ENCODE peak calls at places on chromosomes 13 and 19, in six cellular contexts. One of them, this sample, is unnamed.
A peak's percentile ranks its signal among the peaks of the same experiment; 100 is the strongest.

GRCh38 chr13:27665761-27666160 is 44.1 kb downstream of the POLR1D start:
- DNase-seq in NCI-H510A: no peak
- DNase-seq in naive thymus-derived CD4-positive, alpha-beta T cell: no peak
- DNase-seq in HEK293T: no peak
- DNase-seq in Peyer's patch: no peak
- DNase-seq in cerebellar nuclear complex: no peak
- DNase-seq in this sample: no peak

GRCh38 chr19:47447470-47448359 is 24.0 kb downstream of the SLC8A2 start:
- DNase-seq in NCI-H510A: no peak
- DNase-seq in naive thymus-derived CD4-positive, alpha-beta T cell: peak; percentile 54
- DNase-seq in HEK293T: peak; percentile 97
- DNase-seq in Peyer's patch: peak; percentile 69
- DNase-seq in cerebellar nuclear complex: no peak
- DNase-seq in this sample: no peak

GRCh38 chr13:32894589-32895001 is 121.6 kb upstream of the KL start:
- DNase-seq in NCI-H510A: no peak
- DNase-seq in naive thymus-derived CD4-positive, alpha-beta T cell: no peak
- DNase-seq in HEK293T: no peak
- DNase-seq in Peyer's patch: no peak
- DNase-seq in cerebellar nuclear complex: no peak
- DNase-seq in this sample: no peak

GRCh38 chr19:47186337-47187022 is 44.5 kb downstream of the BBC3 start:
- DNase-seq in NCI-H510A: no peak
- DNase-seq in naive thymus-derived CD4-positive, alpha-beta T cell: peak; percentile 79
- DNase-seq in HEK293T: no peak
- DNase-seq in Peyer's patch: peak; percentile 50
- DNase-seq in cerebellar nuclear complex: no peak
- DNase-seq in this sample: no peak

GRCh38 chr19:18408053-18408476 is 10.6 kb upstream of the LRRC25 start:
- DNase-seq in NCI-H510A: no peak
- DNase-seq in naive thymus-derived CD4-positive, alpha-beta T cell: no peak
- DNase-seq in HEK293T: peak; percentile 55
- DNase-seq in Peyer's patch: peak; percentile 80
- DNase-seq in cerebellar nuclear complex: no peak
- DNase-seq in this sample: no peak

GRCh38 chr13:33918199-33918932 is 100.4 kb downstream of the RFC3 start:
- DNase-seq in NCI-H510A: peak; percentile 1
- DNase-seq in naive thymus-derived CD4-positive, alpha-beta T cell: no peak
- DNase-seq in HEK293T: peak; percentile 20
- DNase-seq in Peyer's patch: no peak
- DNase-seq in cerebellar nuclear complex: peak; percentile 34
- DNase-seq in this sample: peak; percentile 49

GRCh38 chr13:104297075-104297474 is 1230.9 kb upstream of the SLC10A2 start:
- DNase-seq in NCI-H510A: no peak
- DNase-seq in naive thymus-derived CD4-positive, alpha-beta T cell: no peak
- DNase-seq in HEK293T: no peak
- DNase-seq in Peyer's patch: no peak
- DNase-seq in cerebellar nuclear complex: no peak
- DNase-seq in this sample: no peak

GRCh38 chr13:21638319-21639282 is 32.3 kb upstream of the FGF9 start:
- DNase-seq in NCI-H510A: no peak
- DNase-seq in naive thymus-derived CD4-positive, alpha-beta T cell: peak; percentile 38
- DNase-seq in HEK293T: peak; percentile 13
- DNase-seq in Peyer's patch: no peak
- DNase-seq in cerebellar nuclear complex: no peak
- DNase-seq in this sample: no peak

This sample was measured in left lobe of liver.